ENCODE peak calls at places on chromosomes 3 and 15, in four cellular contexts. M is neuronal stem cell, A is breast epithelium, N is sigmoid colon. H is an unnamed sample. For H3K9me3 and H3K4me1, the result is how much of the 10 kb centered on the place peaks cover.

GRCh38 chr15:45307230-45307924 is 55.3 kb downstream of the SLC28A2 start:
- DNase-seq in M (no peak), A (no peak), N (no peak), H (no peak)

GRCh38 chr3:55607844-55608243 is 120.7 kb upstream of the WNT5A start:
- DNase-seq in M (no peak), A (no peak), N (no peak), H (no peak)

GRCh38 chr3:69547457-69548014 is 161.6 kb upstream of the FRMD4B start:
- DNase-seq in M (no peak), A (no peak), N (no peak), H (no peak)

GRCh38 chr3:198028718-198029117 is 68.7 kb downstream of the LMLN start:
- DNase-seq in M (no peak), A (no peak), N (no peak), H (no peak)

GRCh38 chr3:30440880-30441279 is 165.5 kb upstream of the TGFBR2 start:
- DNase-seq in M (no peak), A (peak), N (peak), H (no peak)

GRCh38 chr3:9915252-9916141 is 1.4 kb upstream of the IL17RC start:
- DNase-seq in M (no peak), A (peak), N (peak), H (no peak)

GRCh38 chr15:35182841-35183479 is 97.9 kb upstream of the NANOGP8 start:
- DNase-seq in M (peak), A (no peak), N (no peak), H (no peak)

GRCh38 chr15:62187425-62187824 is 22.3 kb upstream of the C2CD4B start:
- DNase-seq in M (no peak), A (no peak), N (no peak), H (no peak)

GRCh38 chr15:22888120-22888859 is 49.8 kb downstream of the NIPA2 start:
- DNase-seq in M (no peak), A (no peak), N (no peak), H (no peak)

GRCh38 chr3:115415246-115415645 is 208.1 kb upstream of the GAP43 start:
- DNase-seq in M (no peak), A (no peak), N (no peak), H (no peak)

GRCh38 chr3:183638092-183638644 is 2.7 kb downstream of the KLHL24 start:
- DNase-seq in M (no peak), A (no peak), N (no peak), H (no peak)

GRCh38 chr15:63583027-63583426 is 14.2 kb upstream of the FBXL22 start:
- DNase-seq in M (no peak), A (no peak), N (no peak), H (no peak)

GRCh38 chr3:49699281-49699723 is 9.9 kb downstream of the RNF123 start:
- DNase-seq in M (no peak), A (no peak), N (no peak), H (no peak)

GRCh38 chr3:5663604-5664003 is 476.1 kb downstream of the EDEM1 start:
- DNase-seq in M (no peak), A (no peak), N (no peak), H (no peak)

GRCh38 chr3:196517919-196518318 is 2.8 kb upstream of the SMCO1 start:
- DNase-seq in M (no peak), A (no peak), N (no peak), H (no peak)

GRCh38 chr15:24880663-24881062 is 74.1 kb upstream of the SNRPN start:
- DNase-seq in M (no peak), A (no peak), N (no peak), H (no peak)
- H3K9me3 ChIP-seq in M (under half), A (under half), N (under half), H (under half)

GRCh38 chr15:31457161-31457560 is 130.5 kb downstream of the KLF13 start:
- DNase-seq in M (no peak), A (no peak), N (no peak), H (no peak)
- H3K27ac ChIP-seq in M (no peak), A (no peak), N (no peak), H (peak)

DNA sequence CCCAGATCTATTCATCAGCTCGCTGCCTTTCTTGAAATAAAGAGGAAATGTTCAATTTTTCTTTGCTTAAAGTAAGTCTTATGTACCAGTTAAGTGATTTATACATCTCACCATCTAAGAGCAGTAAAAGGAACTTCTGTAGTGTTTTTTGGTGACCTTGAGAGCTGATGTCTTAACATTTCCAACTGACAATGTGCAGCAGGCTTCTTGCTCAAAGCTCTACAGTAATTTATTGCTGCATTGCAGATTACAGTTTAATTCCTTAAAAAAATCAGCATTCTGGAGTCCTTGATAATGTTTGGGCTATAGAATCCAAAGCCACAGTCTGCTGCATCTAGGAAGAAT is 61.6 kb downstream of the DIPK2A start:
- DNase-seq in M (no peak), A (no peak), N (no peak), H (no peak)
- H3K4me1 ChIP-seq in M (under half), A (under half), N (under half), H (under half)

GRCh38 chr3:133973249-133973980 is 56.3 kb downstream of the SLCO2A1 start:
- DNase-seq in M (no peak), A (no peak), N (peak), H (no peak)

GRCh38 chr3:133979553-133979952 is 50.2 kb downstream of the SLCO2A1 start:
- DNase-seq in M (no peak), A (no peak), N (peak), H (no peak)

GRCh38 chr3:133980035-133980434 is 49.7 kb downstream of the SLCO2A1 start:
- DNase-seq in M (no peak), A (no peak), N (no peak), H (no peak)

GRCh38 chr3:133980550-133980949 is 49.2 kb downstream of the SLCO2A1 start:
- DNase-seq in M (no peak), A (no peak), N (peak), H (no peak)

GRCh38 chr3:133977568-133977967 is 52.2 kb downstream of the SLCO2A1 start:
- DNase-seq in M (no peak), A (no peak), N (peak), H (no peak)
- H3K9me3 ChIP-seq in M (under half), A (under half), N (under half), H (under half)